ENCODE peak calls at places on chromosomes 7 and 10, in four cellular contexts. X, S, R and Q are unnamed samples.
A peak's percentile ranks its signal among the peaks of the same experiment; 100 is the strongest.

GRCh38 chr7:142557971-142558582 is 191.2 kb upstream of the PRSS1 start:
- DNase-seq in X (peak; percentile 62), S (peak; percentile 28), R (peak; percentile 60), Q (peak; percentile 48)

GRCh38 chr10:114623661-114624294 is 34.3 kb downstream of the ABLIM1 start:
- DNase-seq in X (no peak), S (peak; percentile 84), R (no peak), Q (no peak)

GRCh38 chr10:7301039-7301768 is 109.6 kb downstream of the SFMBT2 start:
- DNase-seq in X (peak; percentile 12), S (no peak), R (no peak), Q (no peak)

GRCh38 chr7:31192996-31193395 is 140.9 kb downstream of the ADCYAP1R1 start:
- DNase-seq in X (peak; percentile 82), S (peak; percentile 52), R (no peak), Q (no peak)

GRCh38 chr7:159160450-159160849 is 15.8 kb upstream of the VIPR2 start:
- DNase-seq in X (no peak), S (no peak), R (no peak), Q (no peak)

GRCh38 chr10:93352638-93353383 is 129.3 kb downstream of the MYOF start:
- DNase-seq in X (no peak), S (no peak), R (peak; percentile 45), Q (peak; percentile 52)

GRCh38 chr7:923108-924041 is 31.1 kb downstream of the ADAP1 start:
- DNase-seq in X (no peak), S (no peak), R (peak; percentile 81), Q (peak; percentile 91)

GRCh38 chr7:29866490-29866930 is 60.2 kb downstream of the WIPF3 start:
- DNase-seq in X (no peak), S (no peak), R (no peak), Q (no peak)

GRCh38 chr10:72263613-72264241 is 10.0 kb upstream of the DDIT4 start:
- DNase-seq in X (no peak), S (peak; percentile 96), R (no peak), Q (peak; percentile 93)

GRCh38 chr7:111392294-111392693 is 170.0 kb downstream of the IMMP2L start:
- DNase-seq in X (no peak), S (no peak), R (no peak), Q (no peak)

GRCh38 chr7:85125679-85126078 is 61.2 kb downstream of the SEMA3D start:
- DNase-seq in X (no peak), S (no peak), R (no peak), Q (no peak)

GRCh38 chr7:99393363-99394187 is 14.8 kb downstream of the PDAP1 start:
- DNase-seq in X (peak; percentile 38), S (no peak), R (no peak), Q (no peak)

GRCh38 chr7:140864732-140865131 is 60.0 kb downstream of the BRAF start:
- DNase-seq in X (no peak), S (no peak), R (no peak), Q (no peak)

GRCh38 chr7:31633894-31634494 is 53.0 kb upstream of the PPP1R17 start:
- DNase-seq in X (peak; percentile 63), S (peak; percentile 48), R (no peak), Q (peak; percentile 20)

GRCh38 chr7:745431-745980 is 18.4 kb upstream of the PRKAR1B start:
- DNase-seq in X (no peak), S (no peak), R (no peak), Q (no peak)

GRCh38 chr7:66664590-66665293 is 36.1 kb downstream of the KCTD7 start:
- DNase-seq in X (no peak), S (no peak), R (no peak), Q (no peak)

GRCh38 chr7:133690740-133691139 is 436.4 kb upstream of the LRGUK start:
- DNase-seq in X (no peak), S (no peak), R (no peak), Q (no peak)

GRCh38 chr7:86598721-86599120 is 45.0 kb upstream of the GRM3 start:
- DNase-seq in X (no peak), S (no peak), R (no peak), Q (no peak)

GRCh38 chr10:110387983-110388681 is 83.4 kb upstream of the SMNDC1 start:
- DNase-seq in X (no peak), S (no peak), R (no peak), Q (peak; percentile 53)

GRCh38 chr7:121306565-121306964 is 22.2 kb upstream of the WNT16 start:
- DNase-seq in X (no peak), S (no peak), R (no peak), Q (no peak)

GRCh38 chr7:149883452-149883861 is 9.7 kb downstream of the ATP6V0E2 start:
- DNase-seq in X (peak; percentile 67), S (peak; percentile 26), R (no peak), Q (peak; percentile 64)